ENCODE peak calls at places on chromosome 4, in seven cellular contexts. M, J, A, X, S, G and N are unnamed samples. For H3K36me3, the result is how much of the 10 kb centered on the place peaks cover.

GRCh38 chr4:53531695-53532224 is 59.5 kb downstream of the LNX1 start:
- DNase-seq in M (peak), J (no peak), A (no peak), X (no peak), S (peak), G (no peak), N (no peak)

GRCh38 chr4:139887962-139888735 is 222.5 kb downstream of the MGST2 start:
- DNase-seq in M (no peak), J (no peak), A (no peak), X (peak), S (no peak), G (peak), N (no peak)

GRCh38 chr4:8033067-8033755 is 93.5 kb upstream of the AFAP1 start:
- DNase-seq in M (no peak), J (no peak), A (no peak), X (no peak), S (no peak), G (no peak), N (no peak)

GRCh38 chr4:152464030-152464823 is 71.7 kb downstream of the FBXW7 start:
- DNase-seq in M (no peak), J (no peak), A (no peak), X (no peak), S (no peak), G (no peak), N (no peak)

GRCh38 chr4:18342847-18343246 is 321.3 kb upstream of the LCORL start:
- DNase-seq in M (no peak), J (no peak), A (no peak), X (no peak), S (no peak), G (no peak), N (no peak)

GRCh38 chr4:173017802-173018201 is 150.8 kb upstream of the GALNT7 start:
- DNase-seq in M (no peak), J (no peak), A (no peak), X (no peak), S (no peak), G (no peak), N (no peak)

GRCh38 chr4:185867770-185868169 is 55.8 kb upstream of the SORBS2 start:
- DNase-seq in M (no peak), J (no peak), A (no peak), X (no peak), S (no peak), G (no peak), N (no peak)

GRCh38 chr4:52780206-52780605 is 29.0 kb upstream of the ERVMER34-1 start:
- DNase-seq in M (peak), J (no peak), A (no peak), X (no peak), S (peak), G (no peak), N (no peak)

GRCh38 chr4:20462426-20463175 is 210.9 kb downstream of the SLIT2 start:
- DNase-seq in M (peak), J (no peak), A (no peak), X (no peak), S (peak), G (no peak), N (no peak)

GRCh38 chr4:94409947-94410346 is 41.8 kb upstream of the PDLIM5 start:
- DNase-seq in M (no peak), J (no peak), A (no peak), X (no peak), S (peak), G (no peak), N (no peak)

GRCh38 chr4:146585761-146586333 is 52.8 kb upstream of the POU4F2 start:
- DNase-seq in M (peak), J (no peak), A (no peak), X (no peak), S (peak), G (no peak), N (no peak)

GRCh38 chr4:30724217-30724616 is 4.0 kb downstream of the PCDH7 start:
- DNase-seq in M (no peak), J (no peak), A (no peak), X (no peak), S (peak), G (no peak), N (no peak)

GRCh38 chr4:30722916-30723270 is 2.7 kb downstream of the PCDH7 start:
- DNase-seq in M (no peak), J (no peak), A (peak), X (peak), S (peak), G (no peak), N (no peak)

GRCh38 chr4:30721353-30722091 is 1.4 kb downstream of the PCDH7 start:
- DNase-seq in M (peak), J (no peak), A (peak), X (peak), S (peak), G (no peak), N (no peak)

GRCh38 chr4:30720656-30721352 is 635 bp downstream of the PCDH7 start:
- DNase-seq in M (peak), J (no peak), A (peak), X (no peak), S (peak), G (no peak), N (no peak)

GRCh38 chr4:30722092-30722915 is 2.1 kb downstream of the PCDH7 start:
- DNase-seq in M (no peak), J (no peak), A (no peak), X (no peak), S (peak), G (no peak), N (no peak)
- TF ChIP-seq CTCF in M (no peak), J (no peak), A (no peak), X (no peak), S (no peak), G (no peak), N (no peak)

GRCh38 chr4:87132035-87132434 is 88.4 kb downstream of the KLHL8 start:
- DNase-seq in M (no peak), J (no peak), A (no peak), X (no peak), S (no peak), G (no peak), N (no peak)
- H3K36me3 ChIP-seq in M (under half), J (half or more), A (under half), X (half or more), S (under half), G (under half), N (under half)

DNA sequence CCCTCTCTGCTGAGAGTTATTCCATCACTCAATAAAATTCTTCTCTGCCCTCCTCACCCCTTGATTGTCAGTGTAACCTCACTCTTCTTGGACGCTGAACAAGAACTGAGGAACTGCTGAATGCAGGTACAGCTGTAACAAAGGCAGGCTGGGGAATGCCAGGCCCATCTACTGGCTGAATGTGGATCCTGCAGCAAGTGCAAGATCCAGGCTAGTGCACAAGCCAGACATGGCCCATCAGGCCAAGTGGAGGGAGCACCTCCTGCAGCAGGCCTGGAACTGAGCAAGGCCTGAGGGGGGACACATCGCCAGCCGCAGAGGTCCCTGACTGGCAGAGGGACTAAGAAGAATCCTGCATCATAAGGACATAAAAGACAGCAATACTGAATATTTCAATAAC is 411.8 kb upstream of the PCDH10 start:
- DNase-seq in M (no peak), J (no peak), A (no peak), X (peak), S (no peak), G (no peak), N (no peak)
- TF ChIP-seq CTCF in M (no peak), J (no peak), A (no peak), X (peak), S (no peak), G (no peak), N (no peak)

DNA sequence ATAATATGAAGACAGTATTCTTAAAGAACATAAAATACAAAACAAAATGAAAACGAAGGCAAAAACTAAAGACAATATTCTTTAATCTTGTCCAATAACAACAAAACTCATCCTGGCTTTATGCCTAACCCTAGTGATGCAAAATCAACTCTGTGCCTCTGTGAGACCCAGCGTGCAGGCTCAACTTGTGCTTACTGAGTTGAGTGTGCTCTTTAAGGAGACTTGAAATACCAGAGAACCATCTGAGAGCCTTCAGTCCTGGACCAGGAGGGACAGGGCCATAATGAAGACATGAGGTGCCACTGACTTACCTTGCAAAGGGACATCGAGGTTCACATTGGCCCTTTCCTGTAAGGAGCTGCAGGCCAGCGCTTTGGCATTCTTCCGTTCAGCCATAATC is 77.1 kb downstream of the NSUN7 start:
- DNase-seq in M (no peak), J (no peak), A (no peak), X (no peak), S (no peak), G (no peak), N (no peak)
- H3K36me3 ChIP-seq in M (under half), J (half or more), A (under half), X (half or more), S (under half), G (under half), N (under half)

DNA sequence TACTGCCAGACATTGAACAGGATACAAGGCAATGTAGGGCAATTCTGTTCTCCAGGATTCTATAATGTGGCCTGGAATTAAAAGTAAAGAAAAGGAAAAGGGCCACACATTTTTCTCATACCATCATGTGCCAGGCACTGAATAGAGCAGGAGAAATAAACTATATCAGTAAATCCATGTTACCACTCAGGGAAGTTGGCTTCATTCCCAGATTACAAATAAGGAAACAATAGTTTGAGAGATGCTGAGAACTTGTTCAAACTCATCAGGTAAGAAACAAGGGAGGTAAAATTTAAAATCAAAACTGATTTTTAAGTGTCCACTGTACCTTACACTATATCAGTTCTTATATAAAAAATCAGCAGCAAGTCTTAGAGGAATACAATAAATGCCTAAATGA is 645.0 kb upstream of the ATOH1 start:
- DNase-seq in M (no peak), J (no peak), A (no peak), X (no peak), S (peak), G (no peak), N (no peak)
- TF ChIP-seq CTCF in M (no peak), J (no peak), A (no peak), X (no peak), S (no peak), G (no peak), N (no peak)

GRCh38 chr4:121688261-121688660 is 8.5 kb downstream of the ANXA5 start:
- DNase-seq in M (no peak), J (no peak), A (no peak), X (no peak), S (no peak), G (no peak), N (no peak)
- H3K36me3 ChIP-seq in M (under half), J (under half), A (under half), X (under half), S (under half), G (under half), N (under half)